ENCODE peak calls at places on chromosomes 12 and 14, in four cellular contexts. One of them, this sample, is unnamed.

GRCh38 chr14:68819260-68819691 is 26.4 kb upstream of the ZFP36L1 start:
- DNase-seq in CD4-positive, alpha-beta T cell: peak; percentile 40
- DNase-seq in stimulated activated naive CD4-positive, alpha-beta T cell: peak; percentile 16
- DNase-seq in amniotic stem cell: no peak
- DNase-seq in this sample: no peak

GRCh38 chr14:32561520-32561919 is 232.4 kb downstream of the AKAP6 start:
- DNase-seq in CD4-positive, alpha-beta T cell: no peak
- DNase-seq in stimulated activated naive CD4-positive, alpha-beta T cell: no peak
- DNase-seq in amniotic stem cell: peak; percentile 25
- DNase-seq in this sample: no peak

GRCh38 chr12:27193854-27194544 is 50.1 kb upstream of the STK38L start:
- DNase-seq in CD4-positive, alpha-beta T cell: no peak
- DNase-seq in stimulated activated naive CD4-positive, alpha-beta T cell: no peak
- DNase-seq in amniotic stem cell: peak; percentile 56
- DNase-seq in this sample: no peak

GRCh38 chr12:62434504-62435336 is 31.9 kb upstream of the MON2 start:
- DNase-seq in CD4-positive, alpha-beta T cell: no peak
- DNase-seq in stimulated activated naive CD4-positive, alpha-beta T cell: no peak
- DNase-seq in amniotic stem cell: no peak
- DNase-seq in this sample: no peak

GRCh38 chr12:92068441-92068840 is 77.2 kb downstream of the BTG1 start:
- DNase-seq in CD4-positive, alpha-beta T cell: no peak
- DNase-seq in stimulated activated naive CD4-positive, alpha-beta T cell: no peak
- DNase-seq in amniotic stem cell: no peak
- DNase-seq in this sample: no peak

GRCh38 chr14:51789631-51790030 is 70.8 kb upstream of the GNG2 start:
- DNase-seq in CD4-positive, alpha-beta T cell: no peak
- DNase-seq in stimulated activated naive CD4-positive, alpha-beta T cell: no peak
- DNase-seq in amniotic stem cell: no peak
- DNase-seq in this sample: no peak

GRCh38 chr12:111367661-111368221 is 1.2 kb downstream of the PHETA1 start:
- DNase-seq in CD4-positive, alpha-beta T cell: no peak
- DNase-seq in stimulated activated naive CD4-positive, alpha-beta T cell: no peak
- DNase-seq in amniotic stem cell: no peak
- DNase-seq in this sample: no peak

GRCh38 chr14:56145965-56146364 is 27.8 kb downstream of the PELI2 start:
- DNase-seq in CD4-positive, alpha-beta T cell: no peak
- DNase-seq in stimulated activated naive CD4-positive, alpha-beta T cell: no peak
- DNase-seq in amniotic stem cell: no peak
- DNase-seq in this sample: no peak

GRCh38 chr14:61269321-61270083 is 11.6 kb downstream of the TMEM30B start:
- DNase-seq in CD4-positive, alpha-beta T cell: peak; percentile 64
- DNase-seq in stimulated activated naive CD4-positive, alpha-beta T cell: peak; percentile 52
- DNase-seq in amniotic stem cell: peak; percentile 58
- DNase-seq in this sample: peak; percentile 68

GRCh38 chr12:90299121-90299520 is 590.5 kb upstream of the ATP2B1 start:
- DNase-seq in CD4-positive, alpha-beta T cell: no peak
- DNase-seq in stimulated activated naive CD4-positive, alpha-beta T cell: no peak
- DNase-seq in amniotic stem cell: no peak
- DNase-seq in this sample: no peak

GRCh38 chr14:24196071-24197061 is 1.1 kb upstream of the TM9SF1 start:
- DNase-seq in CD4-positive, alpha-beta T cell: no peak
- DNase-seq in stimulated activated naive CD4-positive, alpha-beta T cell: no peak
- DNase-seq in amniotic stem cell: no peak
- DNase-seq in this sample: no peak

GRCh38 chr12:67268335-67268895 is 743 bp upstream of the CAND1 start:
- DNase-seq in CD4-positive, alpha-beta T cell: peak; percentile 89
- DNase-seq in stimulated activated naive CD4-positive, alpha-beta T cell: peak; percentile 78
- DNase-seq in amniotic stem cell: peak; percentile 96
- DNase-seq in this sample: peak; percentile 96

GRCh38 chr14:93915070-93915705 is 12.0 kb upstream of the FAM181A start:
- DNase-seq in CD4-positive, alpha-beta T cell: no peak
- DNase-seq in stimulated activated naive CD4-positive, alpha-beta T cell: no peak
- DNase-seq in amniotic stem cell: no peak
- DNase-seq in this sample: no peak

GRCh38 chr12:116880817-116881324 is 370 bp downstream of the HRK start:
- DNase-seq in CD4-positive, alpha-beta T cell: no peak
- DNase-seq in stimulated activated naive CD4-positive, alpha-beta T cell: no peak
- DNase-seq in amniotic stem cell: no peak
- DNase-seq in this sample: no peak

GRCh38 chr14:100530270-100531072 is 56.7 kb downstream of the BEGAIN start:
- DNase-seq in CD4-positive, alpha-beta T cell: no peak
- DNase-seq in stimulated activated naive CD4-positive, alpha-beta T cell: no peak
- DNase-seq in amniotic stem cell: no peak
- DNase-seq in this sample: no peak

GRCh38 chr12:42912367-42912766 is 322.8 kb upstream of the PRICKLE1 start:
- DNase-seq in CD4-positive, alpha-beta T cell: no peak
- DNase-seq in stimulated activated naive CD4-positive, alpha-beta T cell: no peak
- DNase-seq in amniotic stem cell: no peak
- DNase-seq in this sample: no peak

GRCh38 chr12:27199638-27200300 is 44.3 kb upstream of the STK38L start:
- DNase-seq in CD4-positive, alpha-beta T cell: no peak
- DNase-seq in stimulated activated naive CD4-positive, alpha-beta T cell: no peak
- DNase-seq in amniotic stem cell: no peak
- DNase-seq in this sample: no peak

GRCh38 chr12:26937443-26937862 is 328 bp downstream of the INTS13 start:
- DNase-seq in CD4-positive, alpha-beta T cell: no peak
- DNase-seq in stimulated activated naive CD4-positive, alpha-beta T cell: no peak
- DNase-seq in amniotic stem cell: no peak
- DNase-seq in this sample: no peak

GRCh38 chr12:29625359-29625953 is 128.0 kb upstream of the OVCH1 start:
- DNase-seq in CD4-positive, alpha-beta T cell: no peak
- DNase-seq in stimulated activated naive CD4-positive, alpha-beta T cell: no peak
- DNase-seq in amniotic stem cell: no peak
- DNase-seq in this sample: no peak

GRCh38 chr12:26953447-26953846 is 15.2 kb downstream of the FGFR1OP2 start:
- DNase-seq in CD4-positive, alpha-beta T cell: no peak
- DNase-seq in stimulated activated naive CD4-positive, alpha-beta T cell: no peak
- DNase-seq in amniotic stem cell: no peak
- DNase-seq in this sample: no peak

GRCh38 chr14:77025744-77026165 is 2.8 kb downstream of the IRF2BPL start:
- DNase-seq in CD4-positive, alpha-beta T cell: no peak
- DNase-seq in stimulated activated naive CD4-positive, alpha-beta T cell: no peak
- DNase-seq in amniotic stem cell: no peak
- DNase-seq in this sample: no peak

GRCh38 chr14:95536036-95536577 is 1.3 kb downstream of the GLRX5 start:
- DNase-seq in CD4-positive, alpha-beta T cell: no peak
- DNase-seq in stimulated activated naive CD4-positive, alpha-beta T cell: no peak
- DNase-seq in amniotic stem cell: no peak
- DNase-seq in this sample: no peak

GRCh38 chr12:30357712-30358111 is 338.0 kb downstream of the IPO8 start:
- DNase-seq in CD4-positive, alpha-beta T cell: no peak
- DNase-seq in stimulated activated naive CD4-positive, alpha-beta T cell: no peak
- DNase-seq in amniotic stem cell: no peak
- DNase-seq in this sample: no peak

GRCh38 chr14:73712540-73713141 is 1.5 kb downstream of the PNMA1 start:
- DNase-seq in CD4-positive, alpha-beta T cell: no peak
- DNase-seq in stimulated activated naive CD4-positive, alpha-beta T cell: peak; percentile 20
- DNase-seq in amniotic stem cell: no peak
- DNase-seq in this sample: peak; percentile 27

GRCh38 chr12:59650594-59651229 is 54.9 kb downstream of the SLC16A7 start:
- DNase-seq in CD4-positive, alpha-beta T cell: no peak
- DNase-seq in stimulated activated naive CD4-positive, alpha-beta T cell: no peak
- DNase-seq in amniotic stem cell: no peak
- DNase-seq in this sample: peak; percentile 35

GRCh38 chr12:109910969-109911348 is 10.9 kb downstream of the TCHP start:
- DNase-seq in CD4-positive, alpha-beta T cell: peak; percentile 14
- DNase-seq in stimulated activated naive CD4-positive, alpha-beta T cell: no peak
- DNase-seq in amniotic stem cell: no peak
- DNase-seq in this sample: no peak

GRCh38 chr14:89534896-89535615 is 118.0 kb upstream of the FOXN3 start:
- DNase-seq in CD4-positive, alpha-beta T cell: no peak
- DNase-seq in stimulated activated naive CD4-positive, alpha-beta T cell: no peak
- DNase-seq in amniotic stem cell: no peak
- DNase-seq in this sample: no peak

GRCh38 chr12:57430117-57430930 is 519 bp downstream of the R3HDM2 start:
- DNase-seq in CD4-positive, alpha-beta T cell: peak; percentile 22
- DNase-seq in stimulated activated naive CD4-positive, alpha-beta T cell: peak; percentile 60
- DNase-seq in amniotic stem cell: no peak
- DNase-seq in this sample: no peak

GRCh38 chr14:101817511-101818001 is 56.0 kb downstream of the PPP2R5C start:
- DNase-seq in CD4-positive, alpha-beta T cell: peak; percentile 41
- DNase-seq in stimulated activated naive CD4-positive, alpha-beta T cell: peak; percentile 43
- DNase-seq in amniotic stem cell: no peak
- DNase-seq in this sample: no peak

GRCh38 chr12:3456809-3457208 is 34.2 kb upstream of the PRMT8 start:
- DNase-seq in CD4-positive, alpha-beta T cell: no peak
- DNase-seq in stimulated activated naive CD4-positive, alpha-beta T cell: no peak
- DNase-seq in amniotic stem cell: no peak
- DNase-seq in this sample: no peak

GRCh38 chr12:50221228-50222008 is 54.2 kb upstream of the CERS5 start:
- DNase-seq in CD4-positive, alpha-beta T cell: no peak
- DNase-seq in stimulated activated naive CD4-positive, alpha-beta T cell: no peak
- DNase-seq in amniotic stem cell: no peak
- DNase-seq in this sample: peak; percentile 52

GRCh38 chr14:104138891-104139459 is 588 bp downstream of the KIF26A start:
- DNase-seq in CD4-positive, alpha-beta T cell: peak; percentile 3
- DNase-seq in stimulated activated naive CD4-positive, alpha-beta T cell: no peak
- DNase-seq in amniotic stem cell: no peak
- DNase-seq in this sample: no peak

GRCh38 chr12:71195338-71195896 is 37.6 kb upstream of the TSPAN8 start:
- DNase-seq in CD4-positive, alpha-beta T cell: no peak
- DNase-seq in stimulated activated naive CD4-positive, alpha-beta T cell: no peak
- DNase-seq in amniotic stem cell: no peak
- DNase-seq in this sample: no peak

GRCh38 chr12:48451372-48451771 is 21.0 kb upstream of the ANP32D start:
- DNase-seq in CD4-positive, alpha-beta T cell: no peak
- DNase-seq in stimulated activated naive CD4-positive, alpha-beta T cell: no peak
- DNase-seq in amniotic stem cell: no peak
- DNase-seq in this sample: no peak

GRCh38 chr14:93011650-93012317 is 88.8 kb downstream of the CHGA start:
- DNase-seq in CD4-positive, alpha-beta T cell: no peak
- DNase-seq in stimulated activated naive CD4-positive, alpha-beta T cell: no peak
- DNase-seq in amniotic stem cell: no peak
- DNase-seq in this sample: peak; percentile 63

GRCh38 chr14:37063467-37064240 is 108.8 kb downstream of the SLC25A21 start:
- DNase-seq in CD4-positive, alpha-beta T cell: no peak
- DNase-seq in stimulated activated naive CD4-positive, alpha-beta T cell: no peak
- DNase-seq in amniotic stem cell: no peak
- DNase-seq in this sample: no peak

GRCh38 chr12:9740109-9740750 is 7.3 kb upstream of the CLECL1 start:
- DNase-seq in CD4-positive, alpha-beta T cell: peak; percentile 19
- DNase-seq in stimulated activated naive CD4-positive, alpha-beta T cell: no peak
- DNase-seq in amniotic stem cell: no peak
- DNase-seq in this sample: no peak

GRCh38 chr12:96198970-96199369 is 4.8 kb downstream of the ELK3 start:
- DNase-seq in CD4-positive, alpha-beta T cell: no peak
- DNase-seq in stimulated activated naive CD4-positive, alpha-beta T cell: no peak
- DNase-seq in amniotic stem cell: peak; percentile 49
- DNase-seq in this sample: no peak

GRCh38 chr14:42163136-42163535 is 556.5 kb downstream of the LRFN5 start:
- DNase-seq in CD4-positive, alpha-beta T cell: no peak
- DNase-seq in stimulated activated naive CD4-positive, alpha-beta T cell: no peak
- DNase-seq in amniotic stem cell: no peak
- DNase-seq in this sample: peak; percentile 63

This sample was measured in DMS 273 treated with DMSO at 0.1 percent for 48 hours.